ENCODE peak calls at places on chromosomes 1 and 21, in five cellular contexts. U is activated CD8-positive, alpha-beta memory T cell treated with anti-CD3 and anti-CD28 coated beads, Interleukin-2, amount 50 U/mL, for 48 hours; H is activated T-helper 2 cell treated with anti-CD3 and anti-CD28 coated beads, Interferon-gamma antibody, Interleukin-2, Interleukin-4, amounts not matched to agents 10 μg/mL and 5 μg/mL and 100 μg/mL, durations not matched to agents 14 hours and 24 hours and 36 hours; W is neuronal stem cell; P is tibial artery. Q is an unnamed sample.

GRCh38 chr21:38303300-38303699 is 46.5 kb downstream of the KCNJ15 start:
- DNase-seq in U (no peak), H (no peak), W (no peak), P (peak), Q (no peak)

GRCh38 chr1:109840011-109840629 is 70.5 kb upstream of the CSF1 start:
- DNase-seq in U (no peak), H (no peak), W (no peak), P (no peak), Q (no peak)

GRCh38 chr1:5475572-5475971 is 516.7 kb downstream of the NPHP4 start:
- DNase-seq in U (no peak), H (no peak), W (no peak), P (no peak), Q (no peak)

GRCh38 chr1:214317734-214318133 is 36.8 kb downstream of the SMYD2 start:
- DNase-seq in U (no peak), H (no peak), W (no peak), P (no peak), Q (no peak)

GRCh38 chr1:74811421-74812179 is 78.6 kb downstream of the TYW3 start:
- DNase-seq in U (no peak), H (no peak), W (no peak), P (no peak), Q (no peak)

GRCh38 chr1:182644863-182645262 is 39.5 kb downstream of the RGS8 start:
- DNase-seq in U (no peak), H (no peak), W (no peak), P (no peak), Q (no peak)

GRCh38 chr1:24003331-24003972 is 23.3 kb upstream of the SRSF10 start:
- DNase-seq in U (no peak), H (no peak), W (no peak), P (no peak), Q (no peak)

GRCh38 chr1:30916296-30916695 is 7.7 kb upstream of the SDC3 start:
- DNase-seq in U (no peak), H (no peak), W (no peak), P (no peak), Q (no peak)

GRCh38 chr1:176803042-176803441 is 340.1 kb downstream of the PAPPA2 start:
- DNase-seq in U (no peak), H (no peak), W (no peak), P (no peak), Q (no peak)

GRCh38 chr1:201422436-201423030 is 1.0 kb upstream of the TNNI1 start:
- DNase-seq in U (no peak), H (no peak), W (no peak), P (no peak), Q (no peak)

GRCh38 chr1:53089478-53090226 is 27.6 kb downstream of the PODN start:
- DNase-seq in U (no peak), H (no peak), W (no peak), P (no peak), Q (no peak)

GRCh38 chr1:18635833-18636671 is 5.4 kb downstream of the PAX7 start:
- DNase-seq in U (no peak), H (no peak), W (no peak), P (no peak), Q (no peak)

GRCh38 chr21:21332492-21332891 is 334.3 kb downstream of the NCAM2 start:
- DNase-seq in U (no peak), H (no peak), W (no peak), P (no peak), Q (no peak)

GRCh38 chr1:109980324-109981127 is 4.0 kb upstream of the AHCYL1 start:
- DNase-seq in U (no peak), H (no peak), W (no peak), P (no peak), Q (peak)

GRCh38 chr1:87274851-87275250 is 53.8 kb upstream of the LMO4 start:
- DNase-seq in U (no peak), H (no peak), W (no peak), P (no peak), Q (no peak)

GRCh38 chr1:109864063-109864822 is 46.4 kb upstream of the CSF1 start:
- DNase-seq in U (no peak), H (no peak), W (no peak), P (no peak), Q (no peak)

GRCh38 chr1:228695015-228695955 is 40.0 kb upstream of the RHOU start:
- DNase-seq in U (no peak), H (no peak), W (no peak), P (no peak), Q (no peak)

GRCh38 chr1:4615138-4615470 is 39.3 kb upstream of the AJAP1 start:
- DNase-seq in U (no peak), H (no peak), W (no peak), P (no peak), Q (no peak)

GRCh38 chr1:178998295-178998694 is 27.4 kb upstream of the FAM20B start:
- DNase-seq in U (no peak), H (no peak), W (no peak), P (no peak), Q (no peak)

GRCh38 chr1:43349594-43350306 is 9.0 kb upstream of the CDC20 start:
- DNase-seq in U (no peak), H (no peak), W (no peak), P (peak), Q (no peak)

GRCh38 chr1:219430419-219430818 is 182.5 kb downstream of the ZC3H11B start:
- DNase-seq in U (no peak), H (no peak), W (no peak), P (no peak), Q (no peak)

GRCh38 chr21:38645282-38645681 is 147.0 kb upstream of the ERG start:
- DNase-seq in U (no peak), H (no peak), W (no peak), P (no peak), Q (no peak)

GRCh38 chr1:37391181-37391949 is 83.0 kb upstream of the ZC3H12A start:
- DNase-seq in U (no peak), H (no peak), W (no peak), P (no peak), Q (no peak)

GRCh38 chr1:109649380-109649987 is 6.4 kb upstream of the GSTM4 start:
- DNase-seq in U (no peak), H (no peak), W (no peak), P (no peak), Q (no peak)

GRCh38 chr1:63454269-63454668 is 68.8 kb downstream of the ITGB3BP start:
- DNase-seq in U (no peak), H (no peak), W (no peak), P (no peak), Q (no peak)

GRCh38 chr1:160674415-160674814 is 27.6 kb upstream of the SLAMF1 start:
- DNase-seq in U (no peak), H (no peak), W (no peak), P (no peak), Q (no peak)

GRCh38 chr1:72355899-72356298 is 73.6 kb upstream of the NEGR1 start:
- DNase-seq in U (no peak), H (no peak), W (no peak), P (no peak), Q (no peak)

GRCh38 chr1:18426580-18426979 is 54.1 kb upstream of the KLHDC7A start:
- DNase-seq in U (no peak), H (no peak), W (no peak), P (no peak), Q (no peak)

Q was measured in lower lobe of right lung.